ENCODE peak calls at places on chromosomes 2 and 18, in six cellular contexts. One of them, this sample, is unnamed.
A peak's percentile ranks its signal among the peaks of the same experiment; 100 is the strongest.

GRCh38 chr2:134401081-134401497 is 147.2 kb downstream of the MGAT5 start:
- DNase-seq in GM12864: no peak
- DNase-seq in DMS153: no peak
- DNase-seq in stimulated activated CD4-positive, alpha-beta T cell treated with anti-CD3 and anti-CD28 coated beads, Interleukin-4, amount 100 ng/mL, for 1 hour: no peak
- DNase-seq in fibroblast of lung: no peak
- DNase-seq in aorta: peak; percentile 78
- DNase-seq in this sample: peak; percentile 34

GRCh38 chr2:70104231-70105111 is 17.2 kb downstream of the PCBP1 start:
- DNase-seq in GM12864: no peak
- DNase-seq in DMS153: no peak
- DNase-seq in stimulated activated CD4-positive, alpha-beta T cell treated with anti-CD3 and anti-CD28 coated beads, Interleukin-4, amount 100 ng/mL, for 1 hour: peak; percentile 25
- DNase-seq in fibroblast of lung: peak; percentile 60
- DNase-seq in aorta: no peak
- DNase-seq in this sample: peak; percentile 60

GRCh38 chr18:67261931-67262552 is 254.5 kb downstream of the DSEL start:
- DNase-seq in GM12864: no peak
- DNase-seq in DMS153: no peak
- DNase-seq in stimulated activated CD4-positive, alpha-beta T cell treated with anti-CD3 and anti-CD28 coated beads, Interleukin-4, amount 100 ng/mL, for 1 hour: no peak
- DNase-seq in fibroblast of lung: no peak
- DNase-seq in aorta: no peak
- DNase-seq in this sample: no peak

GRCh38 chr2:160288324-160288723 is 88.3 kb upstream of the ITGB6 start:
- DNase-seq in GM12864: no peak
- DNase-seq in DMS153: no peak
- DNase-seq in stimulated activated CD4-positive, alpha-beta T cell treated with anti-CD3 and anti-CD28 coated beads, Interleukin-4, amount 100 ng/mL, for 1 hour: no peak
- DNase-seq in fibroblast of lung: peak; percentile 56
- DNase-seq in aorta: no peak
- DNase-seq in this sample: no peak

GRCh38 chr2:213149332-213149875 is 2.0 kb downstream of the IKZF2 start:
- DNase-seq in GM12864: no peak
- DNase-seq in DMS153: no peak
- DNase-seq in stimulated activated CD4-positive, alpha-beta T cell treated with anti-CD3 and anti-CD28 coated beads, Interleukin-4, amount 100 ng/mL, for 1 hour: no peak
- DNase-seq in fibroblast of lung: peak; percentile 50
- DNase-seq in aorta: no peak
- DNase-seq in this sample: no peak

GRCh38 chr2:39631256-39631655 is 34.5 kb upstream of the TMEM178A start:
- DNase-seq in GM12864: no peak
- DNase-seq in DMS153: no peak
- DNase-seq in stimulated activated CD4-positive, alpha-beta T cell treated with anti-CD3 and anti-CD28 coated beads, Interleukin-4, amount 100 ng/mL, for 1 hour: no peak
- DNase-seq in fibroblast of lung: peak; percentile 55
- DNase-seq in aorta: no peak
- DNase-seq in this sample: no peak

GRCh38 chr2:241848761-241849615 is 9.7 kb downstream of the PDCD1 start:
- DNase-seq in GM12864: no peak
- DNase-seq in DMS153: no peak
- DNase-seq in stimulated activated CD4-positive, alpha-beta T cell treated with anti-CD3 and anti-CD28 coated beads, Interleukin-4, amount 100 ng/mL, for 1 hour: no peak
- DNase-seq in fibroblast of lung: no peak
- DNase-seq in aorta: no peak
- DNase-seq in this sample: no peak

GRCh38 chr2:44358498-44358897 is 2.8 kb downstream of the PREPL start:
- DNase-seq in GM12864: peak; percentile 40
- DNase-seq in DMS153: peak; percentile 1
- DNase-seq in stimulated activated CD4-positive, alpha-beta T cell treated with anti-CD3 and anti-CD28 coated beads, Interleukin-4, amount 100 ng/mL, for 1 hour: peak; percentile 13
- DNase-seq in fibroblast of lung: peak; percentile 83
- DNase-seq in aorta: peak; percentile 54
- DNase-seq in this sample: no peak

GRCh38 chr2:203972066-203972465 is 35.5 kb downstream of the ICOS start:
- DNase-seq in GM12864: no peak
- DNase-seq in DMS153: no peak
- DNase-seq in stimulated activated CD4-positive, alpha-beta T cell treated with anti-CD3 and anti-CD28 coated beads, Interleukin-4, amount 100 ng/mL, for 1 hour: no peak
- DNase-seq in fibroblast of lung: no peak
- DNase-seq in aorta: no peak
- DNase-seq in this sample: no peak

GRCh38 chr2:30705056-30705455 is 102.2 kb downstream of the CAPN13 start:
- DNase-seq in GM12864: no peak
- DNase-seq in DMS153: no peak
- DNase-seq in stimulated activated CD4-positive, alpha-beta T cell treated with anti-CD3 and anti-CD28 coated beads, Interleukin-4, amount 100 ng/mL, for 1 hour: no peak
- DNase-seq in fibroblast of lung: no peak
- DNase-seq in aorta: no peak
- DNase-seq in this sample: no peak

GRCh38 chr2:133591164-133591563 is 22.9 kb upstream of the NCKAP5 start:
- DNase-seq in GM12864: no peak
- DNase-seq in DMS153: peak; percentile 90
- DNase-seq in stimulated activated CD4-positive, alpha-beta T cell treated with anti-CD3 and anti-CD28 coated beads, Interleukin-4, amount 100 ng/mL, for 1 hour: no peak
- DNase-seq in fibroblast of lung: peak; percentile 45
- DNase-seq in aorta: peak; percentile 55
- DNase-seq in this sample: peak; percentile 43

This sample was measured in tibial artery.